ENCODE peak calls at places on chromosomes 13 and 19, in eight cellular contexts. One of them, this sample, is unnamed.
A peak's percentile ranks its signal among the peaks of the same experiment; 100 is the strongest.

GRCh38 chr19:1046836-1047695 is 7.2 kb downstream of the ABCA7 start:
- DNase-seq in lower lobe of right lung: no peak
- DNase-seq in neuronal stem cell: no peak
- DNase-seq in neural progenitor cell: no peak
- DNase-seq in CD8-positive, alpha-beta T cell: no peak
- DNase-seq in ascending aorta: no peak
- DNase-seq in IMR-90: no peak
- DNase-seq in aorta: no peak
- DNase-seq in this sample: no peak

GRCh38 chr19:43639507-43640423 is at the start of gene CADM4:
- DNase-seq in lower lobe of right lung: peak; percentile 72
- DNase-seq in neuronal stem cell: peak; percentile 41
- DNase-seq in neural progenitor cell: peak; percentile 78
- DNase-seq in CD8-positive, alpha-beta T cell: no peak
- DNase-seq in ascending aorta: no peak
- DNase-seq in IMR-90: no peak
- DNase-seq in aorta: peak; percentile 79
- DNase-seq in this sample: peak; percentile 33

GRCh38 chr13:69474286-69474685 is 633.3 kb upstream of the ATXN8OS start:
- DNase-seq in lower lobe of right lung: no peak
- DNase-seq in neuronal stem cell: no peak
- DNase-seq in neural progenitor cell: no peak
- DNase-seq in CD8-positive, alpha-beta T cell: no peak
- DNase-seq in ascending aorta: no peak
- DNase-seq in IMR-90: no peak
- DNase-seq in aorta: no peak
- DNase-seq in this sample: no peak

GRCh38 chr13:110433014-110433413 is 125.9 kb downstream of the COL4A2 start:
- DNase-seq in lower lobe of right lung: no peak
- DNase-seq in neuronal stem cell: no peak
- DNase-seq in neural progenitor cell: no peak
- DNase-seq in CD8-positive, alpha-beta T cell: no peak
- DNase-seq in ascending aorta: no peak
- DNase-seq in IMR-90: no peak
- DNase-seq in aorta: peak; percentile 93
- DNase-seq in this sample: no peak

GRCh38 chr13:89115307-89115706 is 1444.1 kb downstream of the SLITRK5 start:
- DNase-seq in lower lobe of right lung: no peak
- DNase-seq in neuronal stem cell: no peak
- DNase-seq in neural progenitor cell: peak; percentile 2
- DNase-seq in CD8-positive, alpha-beta T cell: no peak
- DNase-seq in ascending aorta: no peak
- DNase-seq in IMR-90: no peak
- DNase-seq in aorta: no peak
- DNase-seq in this sample: no peak

GRCh38 chr13:113122571-113123225 is at the start of gene F10:
- DNase-seq in lower lobe of right lung: peak; percentile 48
- DNase-seq in neuronal stem cell: no peak
- DNase-seq in neural progenitor cell: peak; percentile 72
- DNase-seq in CD8-positive, alpha-beta T cell: no peak
- DNase-seq in ascending aorta: no peak
- DNase-seq in IMR-90: peak; percentile 75
- DNase-seq in aorta: peak; percentile 81
- DNase-seq in this sample: peak; percentile 94

GRCh38 chr19:13859361-13859880 is 17.5 kb upstream of the NANOS3 start:
- DNase-seq in lower lobe of right lung: no peak
- DNase-seq in neuronal stem cell: no peak
- DNase-seq in neural progenitor cell: no peak
- DNase-seq in CD8-positive, alpha-beta T cell: no peak
- DNase-seq in ascending aorta: no peak
- DNase-seq in IMR-90: peak; percentile 58
- DNase-seq in aorta: no peak
- DNase-seq in this sample: no peak

GRCh38 chr19:3720533-3720917 is 12.3 kb downstream of the TJP3 start:
- DNase-seq in lower lobe of right lung: no peak
- DNase-seq in neuronal stem cell: no peak
- DNase-seq in neural progenitor cell: peak; percentile 32
- DNase-seq in CD8-positive, alpha-beta T cell: no peak
- DNase-seq in ascending aorta: no peak
- DNase-seq in IMR-90: no peak
- DNase-seq in aorta: no peak
- DNase-seq in this sample: peak; percentile 99

GRCh38 chr19:30718728-30719127 is 346.5 kb downstream of the ZNF536 start:
- DNase-seq in lower lobe of right lung: no peak
- DNase-seq in neuronal stem cell: no peak
- DNase-seq in neural progenitor cell: no peak
- DNase-seq in CD8-positive, alpha-beta T cell: no peak
- DNase-seq in ascending aorta: no peak
- DNase-seq in IMR-90: no peak
- DNase-seq in aorta: no peak
- DNase-seq in this sample: peak; percentile 15

GRCh38 chr19:7622933-7623685 is 6.2 kb downstream of the XAB2 start:
- DNase-seq in lower lobe of right lung: no peak
- DNase-seq in neuronal stem cell: no peak
- DNase-seq in neural progenitor cell: no peak
- DNase-seq in CD8-positive, alpha-beta T cell: no peak
- DNase-seq in ascending aorta: no peak
- DNase-seq in IMR-90: no peak
- DNase-seq in aorta: no peak
- DNase-seq in this sample: no peak

DNA sequence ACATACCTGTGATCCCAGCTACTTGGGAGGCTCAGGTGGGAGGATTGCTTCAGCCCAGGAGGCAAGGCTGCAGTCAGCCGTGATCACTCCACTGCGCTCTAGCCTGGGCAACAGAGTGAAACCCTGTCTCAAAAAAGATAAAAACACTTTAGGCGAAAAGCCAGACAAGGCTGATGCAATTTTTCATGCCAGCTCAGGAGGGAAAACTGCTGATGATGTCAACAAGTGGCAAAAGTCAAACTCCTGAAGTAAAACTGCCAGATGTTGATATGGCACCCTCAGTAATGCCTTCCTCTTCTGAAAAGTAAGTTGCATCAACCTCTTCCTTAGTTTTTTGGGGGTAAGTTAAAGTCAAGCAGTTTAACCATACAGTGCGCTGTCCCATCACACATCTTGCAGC is 15.6 kb downstream of the ZNF599 start:
- DNase-seq in lower lobe of right lung: no peak
- DNase-seq in neuronal stem cell: no peak
- DNase-seq in neural progenitor cell: no peak
- DNase-seq in CD8-positive, alpha-beta T cell: no peak
- DNase-seq in ascending aorta: no peak
- DNase-seq in IMR-90: no peak
- DNase-seq in aorta: no peak
- DNase-seq in this sample: no peak
- H3K9me3 ChIP-seq in lower lobe of right lung: peaks cover 99% of the 10 kb centered on the region
- H3K9me3 ChIP-seq in neuronal stem cell: peaks cover 74% of the 10 kb centered on the region
- H3K9me3 ChIP-seq in neural progenitor cell: peaks cover 39% of the 10 kb centered on the region
- H3K9me3 ChIP-seq in CD8-positive, alpha-beta T cell: peaks cover 45% of the 10 kb centered on the region
- H3K9me3 ChIP-seq in ascending aorta: peaks cover 68% of the 10 kb centered on the region
- H3K9me3 ChIP-seq in IMR-90: peaks cover 59% of the 10 kb centered on the region
- H3K9me3 ChIP-seq in aorta: peaks cover 41% of the 10 kb centered on the region
- H3K9me3 ChIP-seq in this sample: peaks cover 3% of the 10 kb centered on the region

DNA sequence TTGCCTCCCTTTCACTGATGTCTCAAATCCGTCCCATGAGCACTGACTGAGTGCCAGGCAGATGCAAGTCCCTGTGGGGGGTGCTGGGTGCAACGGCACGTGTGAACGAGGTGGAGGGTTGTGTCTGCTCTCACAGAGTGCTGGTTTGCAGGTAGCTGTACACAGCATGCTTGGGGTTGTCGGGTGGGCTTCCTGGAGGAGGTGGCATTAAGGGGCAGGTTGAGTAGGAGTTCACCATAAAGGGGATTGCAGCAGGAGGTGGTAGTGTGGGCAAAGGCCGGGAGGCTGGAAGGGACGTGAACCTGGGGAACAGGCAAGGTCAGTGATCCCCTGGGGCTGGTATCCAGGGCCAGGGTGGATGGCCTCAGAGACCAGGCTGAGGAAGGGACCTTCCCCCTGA is 17.2 kb downstream of the COLGALT1 start:
- DNase-seq in lower lobe of right lung: no peak
- DNase-seq in neuronal stem cell: no peak
- DNase-seq in neural progenitor cell: no peak
- DNase-seq in CD8-positive, alpha-beta T cell: no peak
- DNase-seq in ascending aorta: no peak
- DNase-seq in IMR-90: no peak
- DNase-seq in aorta: no peak
- DNase-seq in this sample: no peak
- H3K27ac ChIP-seq in lower lobe of right lung: no peak overlapping the region
- H3K27ac ChIP-seq in neuronal stem cell: no peak overlapping the region
- H3K27ac ChIP-seq in neural progenitor cell: no peak overlapping the region
- H3K27ac ChIP-seq in CD8-positive, alpha-beta T cell: no peak overlapping the region
- H3K27ac ChIP-seq in ascending aorta: no peak overlapping the region
- H3K27ac ChIP-seq in IMR-90: no peak overlapping the region
- H3K27ac ChIP-seq in aorta: no peak overlapping the region
- H3K27ac ChIP-seq in this sample: no peak overlapping the region

GRCh38 chr19:49335071-49335783 is at the start of gene CD37:
- DNase-seq in lower lobe of right lung: peak; percentile 67
- DNase-seq in neuronal stem cell: no peak
- DNase-seq in neural progenitor cell: no peak
- DNase-seq in CD8-positive, alpha-beta T cell: peak; percentile 24
- DNase-seq in ascending aorta: no peak
- DNase-seq in IMR-90: no peak
- DNase-seq in aorta: peak; percentile 71
- DNase-seq in this sample: peak; percentile 15
- H3K4me3 ChIP-seq in lower lobe of right lung: peak within 1 kb of the TSS; percentile 44
- H3K4me3 ChIP-seq in neuronal stem cell: no peak within 1 kb of the TSS
- H3K4me3 ChIP-seq in neural progenitor cell: no peak within 1 kb of the TSS
- H3K4me3 ChIP-seq in CD8-positive, alpha-beta T cell: peak within 1 kb of the TSS; percentile 71
- H3K4me3 ChIP-seq in ascending aorta: peak within 1 kb of the TSS; percentile 39
- H3K4me3 ChIP-seq in IMR-90: no peak within 1 kb of the TSS
- H3K4me3 ChIP-seq in aorta: no peak within 1 kb of the TSS
- H3K4me3 ChIP-seq in this sample: peak within 1 kb of the TSS; percentile 46

DNA sequence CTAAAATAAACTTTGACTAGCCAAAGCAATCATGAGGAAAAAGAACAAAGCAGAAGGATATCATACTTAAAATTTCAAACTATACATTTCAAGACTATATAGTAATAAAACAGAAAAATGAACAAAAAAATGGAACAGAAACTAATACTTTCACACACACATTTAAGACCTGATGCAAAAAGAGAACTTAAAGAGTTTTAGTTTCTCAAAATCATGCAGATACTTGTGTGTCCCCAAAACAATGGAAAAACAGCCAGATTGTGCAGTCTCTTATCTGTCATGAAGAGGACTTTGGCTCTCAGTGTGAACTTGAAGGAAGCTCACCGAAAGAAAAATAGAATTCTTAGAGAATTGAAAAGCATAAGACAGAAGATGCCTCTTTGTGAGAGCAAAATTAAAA is 16.1 kb downstream of the ZNF506 start:
- DNase-seq in lower lobe of right lung: no peak
- DNase-seq in neuronal stem cell: no peak
- DNase-seq in neural progenitor cell: no peak
- DNase-seq in CD8-positive, alpha-beta T cell: no peak
- DNase-seq in ascending aorta: no peak
- DNase-seq in IMR-90: no peak
- DNase-seq in aorta: no peak
- DNase-seq in this sample: no peak
- H3K9me3 ChIP-seq in lower lobe of right lung: peaks cover 12% of the 10 kb centered on the region
- H3K9me3 ChIP-seq in neuronal stem cell: peaks cover 57% of the 10 kb centered on the region
- H3K9me3 ChIP-seq in neural progenitor cell: no peaks in the 10 kb centered on the region
- H3K9me3 ChIP-seq in CD8-positive, alpha-beta T cell: no peaks in the 10 kb centered on the region
- H3K9me3 ChIP-seq in ascending aorta: no peaks in the 10 kb centered on the region
- H3K9me3 ChIP-seq in IMR-90: peaks cover 18% of the 10 kb centered on the region
- H3K9me3 ChIP-seq in aorta: peaks cover 4% of the 10 kb centered on the region
- H3K9me3 ChIP-seq in this sample: peaks cover 1% of the 10 kb centered on the region

DNA sequence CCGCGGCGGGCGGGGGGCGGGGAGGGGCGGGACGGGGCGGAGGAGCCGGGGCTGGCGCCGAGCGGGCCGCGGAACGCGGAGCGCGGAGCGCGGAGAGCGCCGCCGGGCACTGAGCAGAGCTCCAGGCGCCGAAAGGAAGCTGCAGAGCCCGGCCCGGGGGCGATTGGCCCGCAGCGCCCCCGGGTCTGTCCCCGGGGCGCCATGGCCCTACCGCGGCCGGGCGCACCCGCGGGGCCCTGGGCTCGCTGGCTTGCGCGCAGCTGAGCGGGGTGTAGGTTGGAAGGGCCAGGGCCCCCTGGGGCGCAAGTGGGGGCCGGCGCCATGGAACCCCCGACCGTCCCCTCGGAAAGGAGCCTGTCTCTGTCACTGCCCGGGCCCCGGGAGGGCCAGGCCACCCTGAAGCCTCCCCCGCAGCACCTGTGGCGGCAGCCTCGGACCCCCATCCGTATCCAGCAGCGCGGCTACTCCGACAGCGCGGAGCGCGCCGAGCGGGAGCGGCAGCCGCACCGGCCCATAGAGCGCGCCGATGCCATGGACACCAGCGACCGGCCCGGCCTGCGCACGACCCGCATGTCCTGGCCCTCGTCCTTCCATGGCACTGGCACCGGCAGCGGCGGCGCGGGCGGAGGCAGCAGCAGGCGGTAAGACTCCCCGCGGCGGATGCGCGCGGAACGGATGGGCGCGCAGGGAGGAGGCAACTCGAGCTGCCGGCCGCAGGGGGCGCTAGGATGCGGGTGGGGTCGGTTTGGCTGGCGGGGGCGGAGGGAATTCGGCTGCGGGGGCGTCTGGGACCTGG is at the start of gene PDE4A:
- DNase-seq in lower lobe of right lung: no peak
- DNase-seq in neuronal stem cell: no peak
- DNase-seq in neural progenitor cell: peak; percentile 70
- DNase-seq in CD8-positive, alpha-beta T cell: no peak
- DNase-seq in ascending aorta: no peak
- DNase-seq in IMR-90: no peak
- DNase-seq in aorta: no peak
- DNase-seq in this sample: no peak
- H3K27ac ChIP-seq in lower lobe of right lung: no peak within 1 kb of the TSS
- H3K27ac ChIP-seq in neuronal stem cell: no peak within 1 kb of the TSS
- H3K27ac ChIP-seq in neural progenitor cell: no peak within 1 kb of the TSS
- H3K27ac ChIP-seq in CD8-positive, alpha-beta T cell: no peak within 1 kb of the TSS
- H3K27ac ChIP-seq in ascending aorta: no peak within 1 kb of the TSS
- H3K27ac ChIP-seq in IMR-90: no peak within 1 kb of the TSS
- H3K27ac ChIP-seq in aorta: no peak within 1 kb of the TSS
- H3K27ac ChIP-seq in this sample: no peak within 1 kb of the TSS

GRCh38 chr19:16325671-16326400 is 1.2 kb downstream of the KLF2 start:
- DNase-seq in lower lobe of right lung: peak; percentile 74
- DNase-seq in neuronal stem cell: peak; percentile 51
- DNase-seq in neural progenitor cell: peak; percentile 86
- DNase-seq in CD8-positive, alpha-beta T cell: peak; percentile 49
- DNase-seq in ascending aorta: no peak
- DNase-seq in IMR-90: no peak
- DNase-seq in aorta: peak; percentile 87
- DNase-seq in this sample: no peak
- H3K4me3 ChIP-seq in lower lobe of right lung: peak overlapping the region; percentile 82
- H3K4me3 ChIP-seq in neuronal stem cell: no peak overlapping the region
- H3K4me3 ChIP-seq in neural progenitor cell: peak overlapping the region; percentile 41
- H3K4me3 ChIP-seq in CD8-positive, alpha-beta T cell: peak overlapping the region; percentile 87
- H3K4me3 ChIP-seq in ascending aorta: peak overlapping the region; percentile 97
- H3K4me3 ChIP-seq in IMR-90: peak overlapping the region; percentile 96
- H3K4me3 ChIP-seq in aorta: peak overlapping the region; percentile 61
- H3K4me3 ChIP-seq in this sample: peak overlapping the region; percentile 63

DNA sequence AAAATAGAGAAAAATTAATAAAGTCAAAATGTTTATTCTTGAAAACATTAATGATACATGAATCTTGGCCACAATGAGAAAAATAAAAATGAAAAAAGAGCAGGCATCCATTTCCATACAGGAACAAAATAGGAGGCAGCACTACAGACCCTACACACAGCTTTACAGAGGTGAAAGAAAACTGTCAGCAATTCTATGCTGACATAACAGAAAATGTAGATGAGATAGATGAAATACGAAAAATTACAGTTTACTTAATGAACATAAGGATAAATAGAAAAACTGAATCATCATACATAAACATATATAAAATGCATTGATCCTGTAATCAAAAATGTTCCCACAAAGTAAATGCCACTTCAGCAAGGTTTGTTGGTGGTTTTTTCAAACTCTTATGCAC is 5.6 kb downstream of the LILRB4 start:
- DNase-seq in lower lobe of right lung: no peak
- DNase-seq in neuronal stem cell: no peak
- DNase-seq in neural progenitor cell: no peak
- DNase-seq in CD8-positive, alpha-beta T cell: no peak
- DNase-seq in ascending aorta: no peak
- DNase-seq in IMR-90: no peak
- DNase-seq in aorta: no peak
- DNase-seq in this sample: no peak
- H3K9me3 ChIP-seq in lower lobe of right lung: no peaks in the 10 kb centered on the region
- H3K9me3 ChIP-seq in neuronal stem cell: no peaks in the 10 kb centered on the region
- H3K9me3 ChIP-seq in neural progenitor cell: peaks cover 2% of the 10 kb centered on the region
- H3K9me3 ChIP-seq in CD8-positive, alpha-beta T cell: peaks cover 4% of the 10 kb centered on the region
- H3K9me3 ChIP-seq in ascending aorta: no peaks in the 10 kb centered on the region
- H3K9me3 ChIP-seq in IMR-90: peaks cover 40% of the 10 kb centered on the region
- H3K9me3 ChIP-seq in aorta: peaks cover 2% of the 10 kb centered on the region
- H3K9me3 ChIP-seq in this sample: no peaks in the 10 kb centered on the region

This sample was measured in small intestine.